ENCODE peak calls at places on chromosomes 6 and 20, in nine cellular contexts. F, S, Z, L, R, W, I, A and J are unnamed samples.

GRCh38 chr6:167995731-167996151 is 1.7 kb upstream of the KIF25 start:
- DNase-seq in W (no peak), F (no peak), Z (no peak), R (no peak), I (no peak), L (no peak), A (no peak), S (no peak), J (no peak)

GRCh38 chr6:129009856-129010255 is 126.9 kb downstream of the LAMA2 start:
- DNase-seq in R (no peak), A (no peak), L (no peak), I (no peak), S (no peak), Z (no peak), W (no peak), F (no peak), J (no peak)

GRCh38 chr20:49230575-49231211 is 11.5 kb downstream of the DDX27 start:
- DNase-seq in A (no peak), W (peak), S (no peak), F (no peak), I (no peak), Z (no peak), R (no peak), L (no peak), J (no peak)

GRCh38 chr6:46170357-46171289 is at the start of gene ENPP5:
- DNase-seq in S (peak), A (peak), W (peak), R (peak), L (no peak), F (no peak), I (no peak), Z (peak), J (no peak)

GRCh38 chr20:17571153-17571527 is 1.3 kb downstream of the DSTN start:
- DNase-seq in A (no peak), Z (peak), I (no peak), W (no peak), R (no peak), S (no peak), L (no peak), F (no peak), J (no peak)

GRCh38 chr6:163536770-163537169 is 122.3 kb downstream of the QKI start:
- DNase-seq in I (no peak), Z (no peak), W (no peak), A (no peak), F (peak), S (no peak), L (no peak), R (no peak), J (no peak)

GRCh38 chr6:13767121-13767794 is 47.1 kb downstream of the MCUR1 start:
- DNase-seq in I (no peak), Z (no peak), S (no peak), L (no peak), R (peak), W (peak), F (peak), A (peak), J (no peak)

GRCh38 chr20:63854766-63855362 is 6.4 kb upstream of the ABHD16B start:
- DNase-seq in L (no peak), I (no peak), W (peak), A (no peak), Z (no peak), S (no peak), F (no peak), R (no peak), J (no peak)

GRCh38 chr20:53643031-53643832 is 49.6 kb upstream of the ZNF217 start:
- DNase-seq in I (peak), R (no peak), F (peak), A (no peak), Z (peak), S (peak), W (no peak), L (no peak), J (peak)

GRCh38 chr20:52003415-52003814 is 188.2 kb downstream of the ZFP64 start:
- DNase-seq in W (no peak), R (no peak), I (no peak), F (no peak), A (no peak), S (no peak), L (no peak), Z (no peak), J (no peak)

GRCh38 chr6:15962449-15962764 is 166.5 kb upstream of the MYLIP start:
- DNase-seq in A (no peak), R (no peak), S (no peak), L (peak), W (no peak), I (no peak), Z (no peak), F (peak), J (peak)

GRCh38 chr6:41706876-41707564 is 28.4 kb downstream of the TFEB start:
- DNase-seq in A (no peak), R (peak), L (no peak), I (no peak), Z (no peak), F (no peak), W (no peak), S (no peak), J (no peak)

GRCh38 chr20:41329435-41330342 is 10.9 kb upstream of the LPIN3 start:
- DNase-seq in R (peak), W (peak), A (peak), Z (peak), I (peak), S (peak), L (peak), F (peak), J (peak)

GRCh38 chr6:155041781-155042279 is 46.7 kb downstream of the TIAM2 start:
- DNase-seq in L (no peak), Z (no peak), A (no peak), S (no peak), R (no peak), F (no peak), W (no peak), I (no peak), J (no peak)

GRCh38 chr20:24382330-24382729 is 87.1 kb upstream of the SYNDIG1 start:
- DNase-seq in R (no peak), S (no peak), F (no peak), Z (no peak), A (no peak), W (no peak), I (no peak), L (no peak), J (no peak)

GRCh38 chr6:39495640-39496039 is 173.1 kb upstream of the KCNK16 start:
- DNase-seq in F (no peak), L (no peak), S (no peak), R (no peak), I (no peak), W (no peak), A (no peak), Z (no peak), J (no peak)

GRCh38 chr20:17859002-17859615 is 109.5 kb downstream of the SNX5 start:
- DNase-seq in R (no peak), L (no peak), S (no peak), F (no peak), I (no peak), Z (peak), W (no peak), A (no peak), J (no peak)

GRCh38 chr6:6892706-6893601 is 214.8 kb upstream of the RREB1 start:
- DNase-seq in L (no peak), R (no peak), I (no peak), A (no peak), S (no peak), W (peak), Z (no peak), F (no peak), J (no peak)

GRCh38 chr6:3081965-3082364 is 13.7 kb downstream of the RIPK1 start:
- DNase-seq in Z (no peak), S (no peak), R (peak), I (no peak), A (no peak), L (no peak), W (peak), F (no peak), J (no peak)

GRCh38 chr20:23084845-23085355 is 1.2 kb downstream of the CD93 start:
- DNase-seq in A (no peak), Z (no peak), L (no peak), S (no peak), R (no peak), F (no peak), W (no peak), I (no peak), J (no peak)

GRCh38 chr6:131867744-131868143 is 59.9 kb downstream of the ENPP1 start:
- DNase-seq in Z (no peak), S (no peak), A (no peak), L (no peak), F (peak), I (no peak), W (no peak), R (no peak), J (no peak)

GRCh38 chr6:31139599-31139998 is 733 bp upstream of the PSORS1C2 start:
- DNase-seq in I (no peak), L (no peak), R (no peak), S (no peak), Z (no peak), W (no peak), A (no peak), F (no peak), J (no peak)

GRCh38 chr6:49949062-49949461 is 14.9 kb downstream of the DEFB114 start:
- DNase-seq in F (no peak), A (no peak), R (no peak), Z (no peak), S (no peak), W (no peak), L (no peak), I (no peak), J (no peak)

GRCh38 chr6:145238787-145239186 is 496.5 kb downstream of the EPM2A start:
- DNase-seq in A (no peak), W (no peak), I (no peak), Z (no peak), F (no peak), L (no peak), S (no peak), R (no peak), J (no peak)

GRCh38 chr6:287500-287883 is 4.8 kb upstream of the DUSP22 start:
- DNase-seq in R (no peak), Z (no peak), I (no peak), S (no peak), A (no peak), L (no peak), W (no peak), F (no peak), J (no peak)

GRCh38 chr6:7543761-7544424 is 2.4 kb downstream of the DSP start:
- DNase-seq in R (no peak), I (no peak), Z (no peak), A (no peak), S (no peak), W (no peak), F (no peak), L (no peak), J (no peak)

GRCh38 chr6:10146723-10147451 is 268.0 kb downstream of the TFAP2A start:
- DNase-seq in Z (peak), F (peak), A (no peak), I (peak), S (peak), R (no peak), L (no peak), W (no peak), J (no peak)

GRCh38 chr20:35010405-35011192 is 54.9 kb downstream of the MYH7B start:
- DNase-seq in S (no peak), I (no peak), L (no peak), Z (no peak), W (no peak), R (no peak), F (no peak), A (peak), J (no peak)

GRCh38 chr6:136747538-136747937 is 44.7 kb downstream of the MAP3K5 start:
- DNase-seq in R (no peak), L (no peak), F (no peak), Z (no peak), S (no peak), I (no peak), W (no peak), A (no peak), J (no peak)

GRCh38 chr20:24998631-24999445 is 6.3 kb upstream of the APMAP start:
- DNase-seq in Z (peak), L (no peak), W (no peak), A (no peak), R (no peak), I (no peak), S (no peak), F (no peak), J (no peak)

GRCh38 chr6:104940881-104941693 is 15.8 kb upstream of the LIN28B start:
- DNase-seq in A (no peak), R (no peak), I (no peak), F (no peak), L (no peak), S (peak), Z (no peak), W (no peak), J (no peak)

GRCh38 chr6:72218125-72218524 is 331.8 kb downstream of the RIMS1 start:
- DNase-seq in A (no peak), S (peak), W (no peak), I (peak), L (peak), R (no peak), F (peak), Z (no peak), J (no peak)
- TF ChIP-seq CTCF in A (no peak), S (peak), W (no peak), I (no peak), L (peak), R (no peak), F (peak), Z (peak), J (peak)

GRCh38 chr6:97501875-97502274 is 218.9 kb upstream of the MMS22L start:
- DNase-seq in A (no peak), S (no peak), F (no peak), L (no peak), Z (no peak), W (no peak), I (no peak), R (no peak), J (no peak)
- TF ChIP-seq CTCF in A (no peak), S (no peak), F (peak), L (no peak), Z (no peak), W (no peak), I (no peak), R (no peak), J (no peak)

DNA sequence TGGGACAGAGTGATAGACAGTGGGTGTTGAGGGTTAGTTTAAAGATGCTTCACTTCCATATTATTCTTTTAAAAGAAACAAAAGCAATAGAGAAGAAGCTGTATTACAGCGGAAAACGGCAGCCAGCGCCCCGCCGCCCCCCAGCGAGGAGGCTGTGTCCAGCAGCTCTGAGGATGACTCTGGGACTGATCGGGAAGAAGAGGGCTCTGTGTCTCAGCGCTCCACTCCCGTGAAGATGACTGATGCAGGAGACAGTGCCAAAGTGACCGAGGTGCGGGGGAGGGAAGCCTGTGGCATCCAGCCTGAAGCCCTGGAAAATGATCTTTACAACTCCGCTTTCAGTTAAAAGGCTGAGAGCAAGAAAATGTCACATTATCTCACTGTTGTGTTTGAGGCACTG is 100.2 kb downstream of the FIG4 start:
- DNase-seq in R (no peak), S (no peak), L (no peak), I (no peak), W (no peak), Z (no peak), F (peak), A (no peak), J (no peak)
- TF ChIP-seq CTCF in R (no peak), S (no peak), L (peak), I (no peak), W (no peak), Z (no peak), F (peak), A (no peak), J (no peak)

DNA sequence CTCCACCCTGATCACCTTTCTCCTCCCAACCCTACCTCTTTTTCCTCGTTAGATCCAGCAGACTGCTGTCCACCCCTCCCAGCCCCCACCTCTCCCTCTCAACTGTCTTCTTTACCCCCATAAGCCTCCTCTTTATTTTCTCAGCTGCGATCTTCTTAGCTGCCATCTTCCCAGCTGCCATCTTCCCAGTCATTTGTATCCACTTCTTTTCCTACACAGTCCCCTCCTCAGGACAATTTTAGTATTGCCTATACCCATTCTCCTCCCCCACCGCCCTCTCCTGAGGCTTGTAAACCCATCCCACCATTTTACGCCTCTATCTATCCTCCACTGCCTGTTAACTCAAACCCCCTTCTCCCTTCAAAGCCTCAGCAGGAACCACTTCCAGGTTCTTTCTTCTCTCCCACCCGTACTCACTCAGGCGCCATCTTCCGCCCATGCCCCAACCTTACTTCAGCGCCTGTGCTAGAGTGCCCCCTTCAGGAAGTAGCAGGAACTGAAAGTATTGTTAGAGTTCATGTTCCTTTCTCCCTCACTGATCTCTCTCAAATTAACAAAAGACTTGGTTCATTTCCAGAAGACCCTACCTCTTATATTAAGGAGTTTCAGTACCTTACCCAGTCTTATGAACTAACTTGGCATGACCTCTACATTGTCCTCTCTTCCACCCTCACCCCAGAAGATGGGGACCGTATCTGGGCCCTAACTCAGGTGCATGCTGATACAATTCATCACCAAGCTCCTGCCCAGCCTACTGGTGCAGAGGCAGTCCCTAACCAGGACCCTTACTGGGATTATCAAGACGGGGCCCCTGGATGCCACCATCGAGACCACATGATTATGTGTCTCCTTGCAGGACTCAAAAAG is 236.0 kb downstream of the ADGRG6 start:
- DNase-seq in Z (no peak), S (no peak), W (no peak), A (no peak), R (no peak), F (peak), L (no peak), I (no peak), J (no peak)
- TF ChIP-seq CTCF in Z (peak), S (no peak), W (peak), A (no peak), R (no peak), F (peak), L (peak), I (peak), J (peak)

GRCh38 chr6:81734081-81734480 is 18.4 kb downstream of the TENT5A start:
- DNase-seq in W (no peak), S (no peak), L (no peak), F (no peak), Z (no peak), I (no peak), R (no peak), A (no peak), J (no peak)
- TF ChIP-seq CTCF in W (peak), S (no peak), L (no peak), F (no peak), Z (no peak), I (no peak), R (no peak), A (no peak), J (no peak)

GRCh38 chr6:112332274-112332673 is 14.9 kb upstream of the RFPL4B start:
- DNase-seq in L (peak), Z (no peak), S (no peak), F (no peak), I (no peak), R (no peak), W (no peak), A (no peak), J (peak)

GRCh38 chr6:112335736-112336135 is 11.4 kb upstream of the RFPL4B start:
- DNase-seq in Z (no peak), R (no peak), L (no peak), W (no peak), I (no peak), S (no peak), F (no peak), A (no peak), J (no peak)

GRCh38 chr6:112342511-112342910 is 4.6 kb upstream of the RFPL4B start:
- DNase-seq in I (no peak), S (no peak), R (no peak), Z (no peak), L (no peak), F (no peak), A (no peak), W (no peak), J (no peak)

GRCh38 chr6:112338310-112338709 is 8.8 kb upstream of the RFPL4B start:
- DNase-seq in A (no peak), S (no peak), L (no peak), F (no peak), W (no peak), Z (no peak), R (no peak), I (no peak), J (no peak)

GRCh38 chr6:112337209-112337638 is 9.9 kb upstream of the RFPL4B start:
- DNase-seq in S (peak), R (peak), W (peak), I (peak), F (peak), A (no peak), L (peak), Z (no peak), J (no peak)
- TF ChIP-seq CTCF in S (peak), R (peak), W (peak), I (peak), F (peak), A (no peak), L (peak), Z (peak), J (peak)

GRCh38 chr20:38725458-38725958 is 1.2 kb downstream of the SLC32A1 start:
- DNase-seq in Z (peak), R (no peak), I (no peak), S (no peak), W (no peak), L (no peak), F (no peak), A (no peak), J (no peak)

GRCh38 chr20:38727602-38728236 is 3.4 kb downstream of the SLC32A1 start:
- DNase-seq in A (no peak), W (no peak), I (no peak), R (no peak), F (no peak), S (no peak), L (no peak), Z (no peak), J (no peak)

GRCh38 chr20:38728237-38728761 is 4.0 kb downstream of the SLC32A1 start:
- DNase-seq in F (no peak), I (no peak), A (no peak), L (no peak), S (no peak), W (no peak), Z (no peak), R (no peak), J (no peak)

GRCh38 chr20:38725959-38726848 is 1.9 kb downstream of the SLC32A1 start:
- DNase-seq in Z (peak), R (no peak), F (no peak), W (no peak), A (no peak), S (peak), I (peak), L (no peak), J (no peak)

DNA sequence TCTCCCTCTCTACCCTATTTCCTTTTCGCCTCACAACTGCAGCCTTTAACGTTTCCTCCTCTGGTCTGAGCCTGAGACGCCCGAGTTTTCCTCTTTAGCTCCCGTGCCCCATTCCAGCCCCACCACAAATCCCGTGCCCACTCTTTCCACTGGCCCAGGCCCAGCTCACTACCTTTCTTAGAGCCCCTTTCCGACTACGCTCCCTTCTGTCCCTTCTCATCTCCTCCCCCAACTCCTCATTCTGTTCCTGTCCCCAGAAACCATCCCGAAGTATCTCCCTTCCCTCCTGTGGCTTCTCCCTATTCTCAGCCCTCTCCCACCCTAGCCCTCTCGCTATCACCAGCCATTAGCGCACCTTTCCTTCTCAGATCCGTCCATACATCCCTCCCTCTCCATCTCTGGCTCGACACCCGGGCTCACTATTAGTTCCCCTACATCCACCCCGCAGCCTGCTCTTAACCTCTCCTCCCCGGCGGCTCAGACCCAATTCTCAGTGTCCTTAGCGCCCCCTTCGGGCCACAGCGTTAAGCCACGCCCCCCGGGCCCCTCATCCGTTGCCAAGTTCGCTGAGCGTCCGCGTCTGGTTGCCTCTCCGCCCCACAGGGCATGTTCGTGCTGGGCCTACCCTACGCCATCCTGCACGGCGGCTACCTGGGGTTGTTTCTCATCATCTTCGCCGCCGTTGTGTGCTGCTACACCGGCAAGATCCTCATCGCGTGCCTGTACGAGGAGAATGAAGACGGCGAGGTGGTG is 2.7 kb downstream of the SLC32A1 start:
- DNase-seq in Z (no peak), A (no peak), S (peak), R (no peak), L (no peak), I (no peak), F (no peak), W (no peak), J (no peak)
- TF ChIP-seq CTCF in Z (peak), A (no peak), S (peak), R (no peak), L (no peak), I (no peak), F (peak), W (peak), J (peak)

GRCh38 chr6:165231581-165232276 is 77.7 kb downstream of the C6orf118 start:
- DNase-seq in R (peak), F (peak), L (peak), A (no peak), S (peak), W (no peak), I (peak), Z (no peak), J (no peak)
- TF ChIP-seq CTCF in R (peak), F (peak), L (peak), A (no peak), S (peak), W (peak), I (peak), Z (peak), J (no peak)